ENCODE peak calls at places on chromosomes 3 and 15, in eight cellular contexts. R is tibial nerve, C is lower leg skin, E is GM23248, W is SJSA1, S is cardiac fibroblast, A is uterus, D is cardiac muscle cell. X is an unnamed sample.

GRCh38 chr15:82139823-82140268 is 94.0 kb upstream of the MEX3B start:
- DNase-seq in A (no peak), D (peak; percentile 72), C (no peak), E (peak; percentile 85), W (peak; percentile 65), S (peak; percentile 80), R (no peak), X (no peak)

GRCh38 chr15:60519218-60519617 is 40.3 kb upstream of the ICE2 start:
- DNase-seq in A (no peak), S (peak; percentile 58), D (no peak), W (no peak), C (no peak), E (peak; percentile 64), R (no peak), X (no peak)

GRCh38 chr3:197406266-197406665 is 107.9 kb upstream of the DLG1 start:
- DNase-seq in W (peak; percentile 31), E (no peak), C (no peak), S (peak; percentile 37), A (peak; percentile 44), D (peak; percentile 72), R (no peak), X (no peak)

GRCh38 chr15:98799461-98799971 is 151.2 kb downstream of the IGF1R start:
- DNase-seq in C (no peak), S (no peak), D (peak; percentile 26), W (peak; percentile 31), R (no peak), A (no peak), E (peak; percentile 32), X (no peak)

GRCh38 chr15:67859331-67859946 is 19.6 kb upstream of the RNU6-1 start:
- DNase-seq in R (no peak), S (no peak), C (no peak), E (no peak), A (no peak), W (no peak), D (no peak), X (no peak)

GRCh38 chr3:160544837-160545236 is 20.5 kb downstream of the KPNA4 start:
- DNase-seq in S (peak; percentile 21), D (peak; percentile 39), A (no peak), W (no peak), E (no peak), R (no peak), C (no peak), X (no peak)

GRCh38 chr15:43185161-43186002 is at the start of gene CCNDBP1:
- DNase-seq in C (peak; percentile 93), A (peak; percentile 92), S (peak; percentile 68), E (peak; percentile 86), D (peak; percentile 81), R (peak; percentile 92), W (peak; percentile 81), X (peak; percentile 75)

GRCh38 chr3:47799733-47800132 is 3.2 kb upstream of the DHX30 start:
- DNase-seq in C (no peak), R (no peak), A (no peak), D (no peak), E (peak; percentile 59), S (peak; percentile 33), W (no peak), X (no peak)

GRCh38 chr3:85801955-85802354 is 843.2 kb downstream of the CADM2 start:
- DNase-seq in A (no peak), W (no peak), C (no peak), R (no peak), D (no peak), S (no peak), E (no peak), X (peak; percentile 18)

GRCh38 chr3:124483915-124484470 is 246.3 kb upstream of the UMPS start:
- DNase-seq in S (peak; percentile 7), A (no peak), E (peak; percentile 24), R (no peak), D (peak; percentile 41), C (no peak), W (no peak), X (no peak)

GRCh38 chr3:8888296-8888915 is 74.9 kb downstream of the RAD18 start:
- DNase-seq in D (peak; percentile 81), S (peak; percentile 74), E (peak; percentile 69), A (no peak), C (no peak), W (peak; percentile 62), R (no peak), X (no peak)

GRCh38 chr15:75620043-75620775 is 5.3 kb downstream of the SNUPN start:
- DNase-seq in C (peak; percentile 34), S (peak; percentile 62), D (peak; percentile 94), A (peak; percentile 36), W (peak; percentile 41), E (peak; percentile 82), R (peak; percentile 29), X (no peak)

GRCh38 chr3:52697622-52697946 is 8.0 kb downstream of the GLT8D1 start:
- DNase-seq in W (no peak), A (no peak), R (no peak), C (no peak), E (no peak), S (no peak), D (no peak), X (no peak)

GRCh38 chr3:156725706-156726105 is 51.3 kb downstream of the TIPARP start:
- DNase-seq in S (no peak), D (no peak), W (no peak), A (no peak), C (peak; percentile 49), R (no peak), E (no peak), X (no peak)

GRCh38 chr3:56144792-56145191 is 323.5 kb downstream of the ERC2 start:
- DNase-seq in D (peak; percentile 63), W (no peak), R (no peak), A (no peak), E (peak; percentile 17), S (peak; percentile 38), C (no peak), X (no peak)

GRCh38 chr3:151697496-151697895 is 36.2 kb upstream of the AADACL2 start:
- DNase-seq in W (no peak), R (no peak), C (no peak), E (no peak), D (peak; percentile 55), S (peak; percentile 40), A (no peak), X (no peak)

GRCh38 chr3:172461530-172462138 is 13.4 kb upstream of the GHSR start:
- DNase-seq in S (peak; percentile 59), E (peak; percentile 40), A (no peak), R (no peak), W (peak; percentile 21), D (peak; percentile 46), C (no peak), X (no peak)

GRCh38 chr3:157159037-157159761 is 748 bp downstream of the CCNL1 start:
- DNase-seq in W (peak; percentile 53), E (peak; percentile 80), A (peak; percentile 52), S (peak; percentile 60), C (no peak), R (no peak), D (peak; percentile 65), X (no peak)

GRCh38 chr3:17802993-17803392 is 60.6 kb upstream of the TBC1D5 start:
- DNase-seq in A (no peak), R (no peak), S (no peak), C (no peak), E (no peak), D (no peak), W (no peak), X (no peak)

GRCh38 chr15:59918994-59919951 is 84.8 kb upstream of the FOXB1 start:
- DNase-seq in S (peak; percentile 92), E (peak; percentile 93), C (no peak), D (peak; percentile 52), A (no peak), R (no peak), W (peak; percentile 79), X (no peak)

DNA sequence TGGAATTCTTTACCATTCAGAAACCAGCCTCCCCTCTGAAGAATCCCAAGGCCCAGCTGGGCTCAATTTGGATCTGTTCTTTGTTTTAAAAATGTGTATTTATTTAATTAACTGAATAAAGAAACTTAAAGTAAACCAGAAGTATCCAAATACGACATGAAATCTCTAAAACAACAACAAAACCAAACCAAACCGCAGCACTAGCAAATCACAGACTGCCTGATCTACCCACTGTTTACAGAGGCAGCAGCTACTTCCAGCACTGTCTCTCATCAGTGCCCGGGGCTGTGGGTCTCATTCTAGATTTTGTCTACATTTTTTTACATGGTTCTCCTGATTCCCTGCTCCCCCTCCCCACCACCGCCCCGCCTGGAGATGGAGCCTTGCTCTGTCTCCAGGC is 2.3 kb downstream of the FLNB start:
- DNase-seq in C (no peak), R (no peak), D (no peak), S (no peak), A (no peak), W (peak; percentile 84), E (peak; percentile 45), X (no peak)
- H3K4me3 ChIP-seq in C (no peak overlapping the region), R (peak overlapping the region; percentile 74), D (no peak overlapping the region), S (peak overlapping the region; percentile 97), A (peak overlapping the region; percentile 95), W (peak overlapping the region; percentile 68), E (peak overlapping the region; percentile 100), X (no peak overlapping the region)

DNA sequence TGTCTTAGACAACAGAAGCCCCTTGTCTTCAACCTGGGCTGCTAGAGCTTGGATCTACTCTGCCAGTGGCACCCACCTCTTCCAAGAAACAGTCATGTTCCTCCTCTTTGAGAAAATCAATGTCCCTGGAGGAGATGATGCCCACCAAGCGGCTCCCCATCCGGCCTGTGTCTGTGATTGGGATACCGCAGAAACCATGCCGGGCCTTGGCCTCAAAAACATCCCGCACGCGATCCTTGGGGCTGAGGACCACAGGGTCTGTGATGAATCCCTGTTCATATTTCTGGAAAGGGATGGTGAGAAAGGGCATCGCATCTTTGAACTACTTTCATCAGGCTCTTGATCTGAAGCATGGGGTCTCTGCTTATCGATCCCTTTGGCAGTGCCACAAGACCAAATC is 1.6 kb downstream of the IMPDH2 start:
- DNase-seq in E (no peak), D (no peak), R (no peak), C (no peak), S (no peak), W (no peak), A (no peak), X (no peak)
- H3K4me3 ChIP-seq in E (peak overlapping the region; percentile 95), D (no peak overlapping the region), R (no peak overlapping the region), C (no peak overlapping the region), S (no peak overlapping the region), W (no peak overlapping the region), A (no peak overlapping the region), X (no peak overlapping the region)

DNA sequence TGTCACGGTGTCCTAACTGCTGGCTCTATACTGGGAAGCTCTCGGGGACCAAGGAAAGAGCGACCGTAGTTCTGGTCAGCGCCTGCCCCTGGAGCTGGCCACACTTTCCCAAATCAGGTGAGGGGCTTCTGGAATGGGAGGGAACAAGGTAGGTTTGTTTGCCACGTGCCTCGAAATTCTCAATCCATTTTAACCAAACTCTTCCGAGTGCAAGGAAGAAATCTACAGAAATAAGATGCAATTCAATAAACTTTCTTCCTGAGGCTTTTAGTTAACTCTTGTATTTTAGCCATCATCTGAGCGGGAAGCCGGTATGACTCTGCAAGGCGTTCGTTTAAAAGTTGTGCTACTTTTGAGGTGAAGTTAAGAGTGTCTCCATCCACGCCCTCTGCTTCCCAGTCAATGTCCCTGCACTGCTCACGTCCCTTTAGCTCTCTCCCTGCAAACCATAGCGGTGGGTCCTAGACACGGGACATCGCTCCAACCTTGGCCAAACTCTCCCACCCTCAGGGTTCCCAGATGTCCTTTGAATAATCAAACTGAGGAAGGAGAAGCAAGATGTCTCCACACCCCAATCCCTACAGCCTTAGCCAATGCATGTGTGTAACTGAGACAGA is 595 bp downstream of the AGTR1 start:
- DNase-seq in S (peak; percentile 6), C (no peak), R (no peak), D (no peak), E (peak; percentile 49), A (no peak), W (no peak), X (no peak)
- H3K4me3 ChIP-seq in S (peak overlapping the region; percentile 35), C (peak overlapping the region; percentile 40), R (peak overlapping the region; percentile 37), D (peak overlapping the region; percentile 38), E (peak overlapping the region; percentile 91), A (peak overlapping the region; percentile 38), W (no peak overlapping the region), X (peak overlapping the region; percentile 45)

GRCh38 chr15:83204697-83205096 is 2.9 kb downstream of the HDGFL3 start:
- DNase-seq in R (no peak), W (no peak), C (no peak), A (no peak), E (no peak), S (no peak), D (no peak), X (no peak)
- H3K4me3 ChIP-seq in R (no peak overlapping the region), W (no peak overlapping the region), C (no peak overlapping the region), A (no peak overlapping the region), E (no peak overlapping the region), S (no peak overlapping the region), D (no peak overlapping the region), X (no peak overlapping the region)

X was measured in iPS DF 6.9.